ENCODE peak calls at places on chromosomes 7 and 10, in ten cellular contexts. One of them, this sample, is unnamed.

GRCh38 chr7:18890885-18891621 is 226.4 kb downstream of the TWIST1 start:
- DNase-seq in CD8-positive, alpha-beta T cell: no peak
- DNase-seq in Panc1: no peak
- DNase-seq in heart left ventricle: no peak
- DNase-seq in body of pancreas: no peak
- DNase-seq in astrocyte: no peak
- DNase-seq in GM23338: no peak
- DNase-seq in uterus: no peak
- DNase-seq in left ventricle myocardium inferior: no peak
- DNase-seq in psoas muscle: no peak
- DNase-seq in this sample: no peak

GRCh38 chr7:70647801-70648491 is 484.0 kb upstream of the GALNT17 start:
- DNase-seq in CD8-positive, alpha-beta T cell: peak; percentile 66
- DNase-seq in Panc1: no peak
- DNase-seq in heart left ventricle: no peak
- DNase-seq in body of pancreas: no peak
- DNase-seq in astrocyte: peak; percentile 68
- DNase-seq in GM23338: no peak
- DNase-seq in uterus: no peak
- DNase-seq in left ventricle myocardium inferior: no peak
- DNase-seq in psoas muscle: no peak
- DNase-seq in this sample: peak; percentile 11

GRCh38 chr7:132424821-132425739 is 151.2 kb downstream of the PLXNA4 start:
- DNase-seq in CD8-positive, alpha-beta T cell: no peak
- DNase-seq in Panc1: no peak
- DNase-seq in heart left ventricle: no peak
- DNase-seq in body of pancreas: no peak
- DNase-seq in astrocyte: no peak
- DNase-seq in GM23338: peak; percentile 67
- DNase-seq in uterus: no peak
- DNase-seq in left ventricle myocardium inferior: no peak
- DNase-seq in psoas muscle: no peak
- DNase-seq in this sample: no peak

GRCh38 chr10:31620236-31621151 is 301.5 kb downstream of the ZEB1 start:
- DNase-seq in CD8-positive, alpha-beta T cell: no peak
- DNase-seq in Panc1: no peak
- DNase-seq in heart left ventricle: peak; percentile 79
- DNase-seq in body of pancreas: no peak
- DNase-seq in astrocyte: peak; percentile 91
- DNase-seq in GM23338: peak; percentile 80
- DNase-seq in uterus: peak; percentile 85
- DNase-seq in left ventricle myocardium inferior: peak; percentile 83
- DNase-seq in psoas muscle: peak; percentile 91
- DNase-seq in this sample: no peak

GRCh38 chr7:27110163-27110976 is 7.9 kb upstream of the HOXA2 start:
- DNase-seq in CD8-positive, alpha-beta T cell: no peak
- DNase-seq in Panc1: no peak
- DNase-seq in heart left ventricle: no peak
- DNase-seq in body of pancreas: peak; percentile 25
- DNase-seq in astrocyte: peak; percentile 97
- DNase-seq in GM23338: peak; percentile 74
- DNase-seq in uterus: peak; percentile 70
- DNase-seq in left ventricle myocardium inferior: no peak
- DNase-seq in psoas muscle: peak; percentile 79
- DNase-seq in this sample: no peak

GRCh38 chr7:100673942-100674431 is 447 bp downstream of the GNB2 start:
- DNase-seq in CD8-positive, alpha-beta T cell: peak; percentile 42
- DNase-seq in Panc1: no peak
- DNase-seq in heart left ventricle: peak; percentile 59
- DNase-seq in body of pancreas: no peak
- DNase-seq in astrocyte: peak; percentile 20
- DNase-seq in GM23338: no peak
- DNase-seq in uterus: peak; percentile 61
- DNase-seq in left ventricle myocardium inferior: peak; percentile 52
- DNase-seq in psoas muscle: peak; percentile 84
- DNase-seq in this sample: no peak

GRCh38 chr10:17375936-17376584 is 78.3 kb downstream of the ST8SIA6 start:
- DNase-seq in CD8-positive, alpha-beta T cell: no peak
- DNase-seq in Panc1: no peak
- DNase-seq in heart left ventricle: no peak
- DNase-seq in body of pancreas: no peak
- DNase-seq in astrocyte: no peak
- DNase-seq in GM23338: peak; percentile 81
- DNase-seq in uterus: no peak
- DNase-seq in left ventricle myocardium inferior: no peak
- DNase-seq in psoas muscle: no peak
- DNase-seq in this sample: no peak

GRCh38 chr7:117997862-117998825 is 124.9 kb upstream of the CTTNBP2 start:
- DNase-seq in CD8-positive, alpha-beta T cell: no peak
- DNase-seq in Panc1: no peak
- DNase-seq in heart left ventricle: no peak
- DNase-seq in body of pancreas: no peak
- DNase-seq in astrocyte: peak; percentile 42
- DNase-seq in GM23338: no peak
- DNase-seq in uterus: no peak
- DNase-seq in left ventricle myocardium inferior: no peak
- DNase-seq in psoas muscle: no peak
- DNase-seq in this sample: no peak

GRCh38 chr10:14586901-14587300 is 187.8 kb downstream of the FAM107B start:
- DNase-seq in CD8-positive, alpha-beta T cell: peak; percentile 49
- DNase-seq in Panc1: no peak
- DNase-seq in heart left ventricle: no peak
- DNase-seq in body of pancreas: peak; percentile 60
- DNase-seq in astrocyte: no peak
- DNase-seq in GM23338: no peak
- DNase-seq in uterus: no peak
- DNase-seq in left ventricle myocardium inferior: no peak
- DNase-seq in psoas muscle: no peak
- DNase-seq in this sample: no peak

DNA sequence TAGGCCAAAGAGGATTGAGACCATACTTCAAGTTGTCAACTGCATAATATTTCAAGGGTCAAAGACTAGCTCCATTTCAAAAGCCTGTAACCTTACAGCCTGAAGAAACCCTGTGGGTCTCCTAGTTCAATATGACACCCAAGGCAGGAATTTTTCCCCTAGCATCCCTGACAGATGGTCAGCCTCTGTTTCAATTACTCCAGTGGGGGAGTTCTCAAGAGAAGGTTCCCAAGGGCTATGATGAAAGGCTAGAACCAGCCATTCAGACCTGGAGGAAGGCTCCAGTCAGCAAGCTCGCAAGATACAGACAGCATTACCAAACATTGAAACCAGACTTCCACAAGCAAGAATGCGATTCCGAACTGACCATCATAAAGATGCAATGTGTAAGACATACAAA is 1.6 kb downstream of the HTR7 start:
- DNase-seq in CD8-positive, alpha-beta T cell: no peak
- DNase-seq in Panc1: no peak
- DNase-seq in heart left ventricle: no peak
- DNase-seq in body of pancreas: no peak
- DNase-seq in astrocyte: no peak
- DNase-seq in GM23338: peak; percentile 14
- DNase-seq in uterus: no peak
- DNase-seq in left ventricle myocardium inferior: no peak
- DNase-seq in psoas muscle: no peak
- DNase-seq in this sample: no peak
- H3K4me3 ChIP-seq in CD8-positive, alpha-beta T cell: no peak overlapping the region
- H3K4me3 ChIP-seq in Panc1: no peak overlapping the region
- H3K4me3 ChIP-seq in heart left ventricle: no peak overlapping the region
- H3K4me3 ChIP-seq in body of pancreas: no peak overlapping the region
- H3K4me3 ChIP-seq in astrocyte: peak overlapping the region; percentile 69
- H3K4me3 ChIP-seq in GM23338: peak overlapping the region; percentile 74
- H3K4me3 ChIP-seq in uterus: no peak overlapping the region
- H3K4me3 ChIP-seq in left ventricle myocardium inferior: no peak overlapping the region
- H3K4me3 ChIP-seq in psoas muscle: peak overlapping the region; percentile 69
- H3K4me3 ChIP-seq in this sample: no peak overlapping the region

GRCh38 chr10:73398024-73398423 is 15.8 kb downstream of the ANXA7 start:
- DNase-seq in CD8-positive, alpha-beta T cell: no peak
- DNase-seq in Panc1: no peak
- DNase-seq in heart left ventricle: no peak
- DNase-seq in body of pancreas: no peak
- DNase-seq in astrocyte: no peak
- DNase-seq in GM23338: peak; percentile 72
- DNase-seq in uterus: no peak
- DNase-seq in left ventricle myocardium inferior: no peak
- DNase-seq in psoas muscle: no peak
- DNase-seq in this sample: no peak

GRCh38 chr10:73401636-73402035 is 12.2 kb downstream of the ANXA7 start:
- DNase-seq in CD8-positive, alpha-beta T cell: no peak
- DNase-seq in Panc1: no peak
- DNase-seq in heart left ventricle: no peak
- DNase-seq in body of pancreas: no peak
- DNase-seq in astrocyte: no peak
- DNase-seq in GM23338: no peak
- DNase-seq in uterus: no peak
- DNase-seq in left ventricle myocardium inferior: no peak
- DNase-seq in psoas muscle: no peak
- DNase-seq in this sample: no peak

GRCh38 chr10:73404690-73405089 is 9.2 kb downstream of the ANXA7 start:
- DNase-seq in CD8-positive, alpha-beta T cell: no peak
- DNase-seq in Panc1: no peak
- DNase-seq in heart left ventricle: no peak
- DNase-seq in body of pancreas: no peak
- DNase-seq in astrocyte: no peak
- DNase-seq in GM23338: no peak
- DNase-seq in uterus: no peak
- DNase-seq in left ventricle myocardium inferior: no peak
- DNase-seq in psoas muscle: no peak
- DNase-seq in this sample: no peak

DNA sequence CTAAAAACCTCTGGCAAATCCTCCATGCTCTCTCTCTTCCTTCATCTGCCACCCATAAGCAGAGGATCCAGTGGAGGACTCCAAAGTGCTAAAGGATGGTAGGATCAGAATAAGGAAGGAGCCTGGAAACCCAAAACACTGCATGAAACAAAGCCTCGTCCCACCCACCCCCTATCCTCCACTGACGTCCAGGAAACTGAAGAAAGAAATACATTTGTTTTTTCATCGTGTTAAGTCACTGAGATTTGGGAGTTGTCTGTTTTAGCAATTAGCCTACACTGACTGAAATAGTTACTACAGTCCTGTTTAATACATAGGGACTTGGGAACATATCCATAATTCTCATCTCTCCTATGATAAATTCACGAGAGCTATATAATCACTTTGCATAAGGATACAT is 14.8 kb downstream of the ANXA7 start:
- DNase-seq in CD8-positive, alpha-beta T cell: no peak
- DNase-seq in Panc1: no peak
- DNase-seq in heart left ventricle: no peak
- DNase-seq in body of pancreas: no peak
- DNase-seq in astrocyte: no peak
- DNase-seq in GM23338: no peak
- DNase-seq in uterus: no peak
- DNase-seq in left ventricle myocardium inferior: no peak
- DNase-seq in psoas muscle: no peak
- DNase-seq in this sample: no peak
- H3K36me3 ChIP-seq in CD8-positive, alpha-beta T cell: peaks cover 23% of the 10 kb centered on the region
- H3K36me3 ChIP-seq in Panc1: peaks cover 23% of the 10 kb centered on the region
- H3K36me3 ChIP-seq in heart left ventricle: no peaks in the 10 kb centered on the region
- H3K36me3 ChIP-seq in body of pancreas: peaks cover 14% of the 10 kb centered on the region
- H3K36me3 ChIP-seq in astrocyte: peaks cover 31% of the 10 kb centered on the region
- H3K36me3 ChIP-seq in GM23338: peaks cover 19% of the 10 kb centered on the region
- H3K36me3 ChIP-seq in uterus: no peaks in the 10 kb centered on the region
- H3K36me3 ChIP-seq in left ventricle myocardium inferior: peaks cover 42% of the 10 kb centered on the region
- H3K36me3 ChIP-seq in psoas muscle: peaks cover 5% of the 10 kb centered on the region
- H3K36me3 ChIP-seq in this sample: peaks cover 37% of the 10 kb centered on the region

DNA sequence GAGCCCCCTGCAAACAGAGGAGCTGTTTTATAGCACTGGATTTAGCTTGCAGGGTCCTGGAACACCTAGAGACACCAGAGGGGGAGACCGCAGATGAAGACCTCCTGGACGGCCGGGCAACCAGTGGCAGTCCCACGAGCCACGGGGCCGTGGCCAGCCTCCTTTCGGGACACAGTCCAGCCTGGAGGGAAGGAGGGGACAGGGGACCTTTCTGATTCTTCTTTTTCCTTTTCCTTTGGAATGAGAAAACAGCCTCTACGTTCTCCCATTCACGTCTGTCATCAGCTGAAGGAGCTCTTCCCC is 35.4 kb upstream of the FAM20C start:
- DNase-seq in CD8-positive, alpha-beta T cell: no peak
- DNase-seq in Panc1: no peak
- DNase-seq in heart left ventricle: no peak
- DNase-seq in body of pancreas: no peak
- DNase-seq in astrocyte: no peak
- DNase-seq in GM23338: no peak
- DNase-seq in uterus: no peak
- DNase-seq in left ventricle myocardium inferior: no peak
- DNase-seq in psoas muscle: peak; percentile 22
- DNase-seq in this sample: no peak
- H3K4me3 ChIP-seq in CD8-positive, alpha-beta T cell: no peak overlapping the region
- H3K4me3 ChIP-seq in Panc1: no peak overlapping the region
- H3K4me3 ChIP-seq in heart left ventricle: no peak overlapping the region
- H3K4me3 ChIP-seq in body of pancreas: no peak overlapping the region
- H3K4me3 ChIP-seq in astrocyte: no peak overlapping the region
- H3K4me3 ChIP-seq in GM23338: no peak overlapping the region
- H3K4me3 ChIP-seq in uterus: no peak overlapping the region
- H3K4me3 ChIP-seq in left ventricle myocardium inferior: no peak overlapping the region
- H3K4me3 ChIP-seq in psoas muscle: no peak overlapping the region
- H3K4me3 ChIP-seq in this sample: no peak overlapping the region

DNA sequence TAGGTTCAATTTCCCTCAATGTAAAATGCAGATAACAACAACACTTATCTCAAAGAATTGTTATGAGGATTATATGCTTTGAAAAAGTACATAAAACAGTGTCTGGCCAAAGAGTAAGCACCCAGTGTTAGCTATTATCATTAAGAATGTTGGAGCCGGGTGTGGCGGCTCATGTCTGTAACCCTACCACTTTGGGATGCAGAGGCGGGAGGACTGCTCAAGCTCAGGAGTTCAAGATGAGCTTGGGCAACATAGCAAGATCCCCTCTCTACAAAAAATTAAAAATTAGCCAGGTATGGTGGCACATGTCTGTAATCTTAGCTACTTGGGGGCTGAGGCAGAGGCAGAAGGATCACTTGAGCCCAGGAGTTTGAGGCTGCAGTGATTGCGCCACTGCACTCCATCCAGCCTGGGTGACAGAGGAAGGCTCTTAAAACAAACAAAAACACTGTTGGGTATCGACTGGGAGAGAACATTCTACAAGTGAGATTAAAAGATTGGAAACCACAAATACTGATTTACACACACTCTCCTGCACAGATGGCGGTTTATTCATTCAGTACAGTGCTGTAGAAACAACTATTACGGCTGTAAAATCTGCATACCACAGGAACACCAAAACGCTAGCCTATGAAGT is 107.3 kb downstream of the PROSER2 start:
- DNase-seq in CD8-positive, alpha-beta T cell: no peak
- DNase-seq in Panc1: no peak
- DNase-seq in heart left ventricle: no peak
- DNase-seq in body of pancreas: no peak
- DNase-seq in astrocyte: no peak
- DNase-seq in GM23338: no peak
- DNase-seq in uterus: no peak
- DNase-seq in left ventricle myocardium inferior: no peak
- DNase-seq in psoas muscle: no peak
- DNase-seq in this sample: no peak
- H3K36me3 ChIP-seq in CD8-positive, alpha-beta T cell: peaks cover 8% of the 10 kb centered on the region
- H3K36me3 ChIP-seq in Panc1: peaks cover 11% of the 10 kb centered on the region
- H3K36me3 ChIP-seq in heart left ventricle: no peaks in the 10 kb centered on the region
- H3K36me3 ChIP-seq in body of pancreas: peaks cover 24% of the 10 kb centered on the region
- H3K36me3 ChIP-seq in astrocyte: peaks cover 44% of the 10 kb centered on the region
- H3K36me3 ChIP-seq in GM23338: peaks cover 20% of the 10 kb centered on the region
- H3K36me3 ChIP-seq in uterus: no peaks in the 10 kb centered on the region
- H3K36me3 ChIP-seq in left ventricle myocardium inferior: peaks cover 82% of the 10 kb centered on the region
- H3K36me3 ChIP-seq in psoas muscle: peaks cover 30% of the 10 kb centered on the region
- H3K36me3 ChIP-seq in this sample: peaks cover 68% of the 10 kb centered on the region

This sample was measured in ascending aorta.